ENCODE peak calls at places on chromosomes 13 and 19, in four cellular contexts. One of them, this sample, is unnamed. For H3K9me3 and H3K4me1, the result is how much of the 10 kb centered on the place peaks cover.

GRCh38 chr19:6674868-6675305 is 4.9 kb upstream of the TNFSF14 start:
- DNase-seq in right lobe of liver: peak
- DNase-seq in CD4-positive, CD25-positive, alpha-beta regulatory T cell: peak
- DNase-seq in HAP-1: no peak
- DNase-seq in this sample: peak

GRCh38 chr19:17557461-17557860 is 2.0 kb downstream of the COLGALT1 start:
- DNase-seq in right lobe of liver: no peak
- DNase-seq in CD4-positive, CD25-positive, alpha-beta regulatory T cell: no peak
- DNase-seq in HAP-1: no peak
- DNase-seq in this sample: no peak

GRCh38 chr19:2353159-2353894 is 6.7 kb upstream of the TMPRSS9 start:
- DNase-seq in right lobe of liver: no peak
- DNase-seq in CD4-positive, CD25-positive, alpha-beta regulatory T cell: no peak
- DNase-seq in HAP-1: no peak
- DNase-seq in this sample: no peak

GRCh38 chr13:93473441-93474270 is 247.0 kb downstream of the GPC6 start:
- DNase-seq in right lobe of liver: no peak
- DNase-seq in CD4-positive, CD25-positive, alpha-beta regulatory T cell: no peak
- DNase-seq in HAP-1: no peak
- DNase-seq in this sample: no peak

GRCh38 chr13:75870397-75870801 is 234.3 kb downstream of the LMO7 start:
- DNase-seq in right lobe of liver: no peak
- DNase-seq in CD4-positive, CD25-positive, alpha-beta regulatory T cell: peak
- DNase-seq in HAP-1: peak
- DNase-seq in this sample: no peak

GRCh38 chr19:50003810-50004419 is 21.3 kb downstream of the VRK3 start:
- DNase-seq in right lobe of liver: no peak
- DNase-seq in CD4-positive, CD25-positive, alpha-beta regulatory T cell: no peak
- DNase-seq in HAP-1: no peak
- DNase-seq in this sample: no peak

GRCh38 chr19:37317403-37318209 is 53.3 kb upstream of the ZNF527 start:
- DNase-seq in right lobe of liver: peak
- DNase-seq in CD4-positive, CD25-positive, alpha-beta regulatory T cell: peak
- DNase-seq in HAP-1: peak
- DNase-seq in this sample: peak

GRCh38 chr19:8360196-8360595 is 3.8 kb upstream of the ANGPTL4 start:
- DNase-seq in right lobe of liver: no peak
- DNase-seq in CD4-positive, CD25-positive, alpha-beta regulatory T cell: no peak
- DNase-seq in HAP-1: no peak
- DNase-seq in this sample: no peak

GRCh38 chr13:66809496-66809895 is 420.6 kb downstream of the PCDH9 start:
- DNase-seq in right lobe of liver: no peak
- DNase-seq in CD4-positive, CD25-positive, alpha-beta regulatory T cell: no peak
- DNase-seq in HAP-1: peak
- DNase-seq in this sample: no peak

GRCh38 chr13:66154354-66154753 is 1075.8 kb downstream of the PCDH9 start:
- DNase-seq in right lobe of liver: no peak
- DNase-seq in CD4-positive, CD25-positive, alpha-beta regulatory T cell: no peak
- DNase-seq in HAP-1: no peak
- DNase-seq in this sample: no peak

GRCh38 chr13:30415430-30416030 is 6.8 kb upstream of the UBE2L5 start:
- DNase-seq in right lobe of liver: no peak
- DNase-seq in CD4-positive, CD25-positive, alpha-beta regulatory T cell: peak
- DNase-seq in HAP-1: no peak
- DNase-seq in this sample: no peak

GRCh38 chr13:38535271-38535670 is 151.6 kb upstream of the FREM2 start:
- DNase-seq in right lobe of liver: no peak
- DNase-seq in CD4-positive, CD25-positive, alpha-beta regulatory T cell: no peak
- DNase-seq in HAP-1: no peak
- DNase-seq in this sample: no peak

GRCh38 chr13:97892717-97893116 is 60.8 kb upstream of the IPO5 start:
- DNase-seq in right lobe of liver: no peak
- DNase-seq in CD4-positive, CD25-positive, alpha-beta regulatory T cell: no peak
- DNase-seq in HAP-1: no peak
- DNase-seq in this sample: no peak

GRCh38 chr19:14118165-14119051 is 846 bp upstream of the PRKACA start:
- DNase-seq in right lobe of liver: peak
- DNase-seq in CD4-positive, CD25-positive, alpha-beta regulatory T cell: peak
- DNase-seq in HAP-1: no peak
- DNase-seq in this sample: peak

GRCh38 chr19:49844138-49844740 is 6.7 kb upstream of the PTOV1 start:
- DNase-seq in right lobe of liver: no peak
- DNase-seq in CD4-positive, CD25-positive, alpha-beta regulatory T cell: no peak
- DNase-seq in HAP-1: no peak
- DNase-seq in this sample: no peak

GRCh38 chr19:56348289-56348877 is 33.7 kb upstream of the ZSCAN5A start:
- DNase-seq in right lobe of liver: no peak
- DNase-seq in CD4-positive, CD25-positive, alpha-beta regulatory T cell: no peak
- DNase-seq in HAP-1: no peak
- DNase-seq in this sample: no peak

GRCh38 chr19:41914906-41915247 is 13.4 kb downstream of the ERFL start:
- DNase-seq in right lobe of liver: no peak
- DNase-seq in CD4-positive, CD25-positive, alpha-beta regulatory T cell: no peak
- DNase-seq in HAP-1: no peak
- DNase-seq in this sample: no peak

GRCh38 chr13:102680133-102680717 is 14.6 kb downstream of the METTL21C start:
- DNase-seq in right lobe of liver: no peak
- DNase-seq in CD4-positive, CD25-positive, alpha-beta regulatory T cell: no peak
- DNase-seq in HAP-1: no peak
- DNase-seq in this sample: no peak

GRCh38 chr19:17124025-17124424 is 48.4 kb downstream of the MYO9B start:
- DNase-seq in right lobe of liver: no peak
- DNase-seq in CD4-positive, CD25-positive, alpha-beta regulatory T cell: no peak
- DNase-seq in HAP-1: no peak
- DNase-seq in this sample: no peak

GRCh38 chr13:25171517-25172302 is at the start of gene AMER2:
- DNase-seq in right lobe of liver: no peak
- DNase-seq in CD4-positive, CD25-positive, alpha-beta regulatory T cell: no peak
- DNase-seq in HAP-1: peak
- DNase-seq in this sample: no peak

GRCh38 chr19:18046066-18046718 is 38.2 kb downstream of the ARRDC2 start:
- DNase-seq in right lobe of liver: no peak
- DNase-seq in CD4-positive, CD25-positive, alpha-beta regulatory T cell: no peak
- DNase-seq in HAP-1: no peak
- DNase-seq in this sample: no peak

GRCh38 chr13:68369739-68370138 is 1139.6 kb upstream of the PCDH9 start:
- DNase-seq in right lobe of liver: no peak
- DNase-seq in CD4-positive, CD25-positive, alpha-beta regulatory T cell: no peak
- DNase-seq in HAP-1: no peak
- DNase-seq in this sample: no peak

GRCh38 chr19:50710094-50710493 is 9.5 kb downstream of the SHANK1 start:
- DNase-seq in right lobe of liver: no peak
- DNase-seq in CD4-positive, CD25-positive, alpha-beta regulatory T cell: no peak
- DNase-seq in HAP-1: no peak
- DNase-seq in this sample: no peak

GRCh38 chr13:45847554-45848224 is 3.9 kb downstream of the SIAH3 start:
- DNase-seq in right lobe of liver: no peak
- DNase-seq in CD4-positive, CD25-positive, alpha-beta regulatory T cell: peak
- DNase-seq in HAP-1: no peak
- DNase-seq in this sample: no peak

GRCh38 chr19:30783212-30783611 is 411.0 kb downstream of the ZNF536 start:
- DNase-seq in right lobe of liver: no peak
- DNase-seq in CD4-positive, CD25-positive, alpha-beta regulatory T cell: no peak
- DNase-seq in HAP-1: no peak
- DNase-seq in this sample: no peak

GRCh38 chr19:30788105-30788765 is 416.1 kb downstream of the ZNF536 start:
- DNase-seq in right lobe of liver: no peak
- DNase-seq in CD4-positive, CD25-positive, alpha-beta regulatory T cell: no peak
- DNase-seq in HAP-1: no peak
- DNase-seq in this sample: no peak

GRCh38 chr19:30783936-30784335 is 411.8 kb downstream of the ZNF536 start:
- DNase-seq in right lobe of liver: no peak
- DNase-seq in CD4-positive, CD25-positive, alpha-beta regulatory T cell: no peak
- DNase-seq in HAP-1: no peak
- DNase-seq in this sample: no peak

GRCh38 chr19:30785728-30786127 is 413.5 kb downstream of the ZNF536 start:
- DNase-seq in right lobe of liver: no peak
- DNase-seq in CD4-positive, CD25-positive, alpha-beta regulatory T cell: no peak
- DNase-seq in HAP-1: no peak
- DNase-seq in this sample: no peak

GRCh38 chr19:30784850-30785459 is 412.8 kb downstream of the ZNF536 start:
- DNase-seq in right lobe of liver: peak
- DNase-seq in CD4-positive, CD25-positive, alpha-beta regulatory T cell: peak
- DNase-seq in HAP-1: no peak
- DNase-seq in this sample: peak
- H3K9me3 ChIP-seq in right lobe of liver: under half
- H3K9me3 ChIP-seq in CD4-positive, CD25-positive, alpha-beta regulatory T cell: under half
- H3K9me3 ChIP-seq in HAP-1: under half
- H3K9me3 ChIP-seq in this sample: under half

GRCh38 chr13:32733685-32734084 is 147.4 kb downstream of the PDS5B start:
- DNase-seq in right lobe of liver: no peak
- DNase-seq in CD4-positive, CD25-positive, alpha-beta regulatory T cell: no peak
- DNase-seq in HAP-1: no peak
- DNase-seq in this sample: no peak
- H3K4me1 ChIP-seq in right lobe of liver: under half
- H3K4me1 ChIP-seq in CD4-positive, CD25-positive, alpha-beta regulatory T cell: under half
- H3K4me1 ChIP-seq in HAP-1: under half
- H3K4me1 ChIP-seq in this sample: under half

GRCh38 chr19:15526408-15526807 is 18.1 kb downstream of the CYP4F22 start:
- DNase-seq in right lobe of liver: no peak
- DNase-seq in CD4-positive, CD25-positive, alpha-beta regulatory T cell: no peak
- DNase-seq in HAP-1: no peak
- DNase-seq in this sample: no peak

GRCh38 chr19:15532779-15533521 is 24.6 kb downstream of the CYP4F22 start:
- DNase-seq in right lobe of liver: no peak
- DNase-seq in CD4-positive, CD25-positive, alpha-beta regulatory T cell: no peak
- DNase-seq in HAP-1: no peak
- DNase-seq in this sample: no peak

GRCh38 chr19:15525291-15525690 is 17.0 kb downstream of the CYP4F22 start:
- DNase-seq in right lobe of liver: no peak
- DNase-seq in CD4-positive, CD25-positive, alpha-beta regulatory T cell: no peak
- DNase-seq in HAP-1: no peak
- DNase-seq in this sample: no peak

GRCh38 chr19:15527705-15528104 is 19.4 kb downstream of the CYP4F22 start:
- DNase-seq in right lobe of liver: no peak
- DNase-seq in CD4-positive, CD25-positive, alpha-beta regulatory T cell: no peak
- DNase-seq in HAP-1: no peak
- DNase-seq in this sample: no peak

DNA sequence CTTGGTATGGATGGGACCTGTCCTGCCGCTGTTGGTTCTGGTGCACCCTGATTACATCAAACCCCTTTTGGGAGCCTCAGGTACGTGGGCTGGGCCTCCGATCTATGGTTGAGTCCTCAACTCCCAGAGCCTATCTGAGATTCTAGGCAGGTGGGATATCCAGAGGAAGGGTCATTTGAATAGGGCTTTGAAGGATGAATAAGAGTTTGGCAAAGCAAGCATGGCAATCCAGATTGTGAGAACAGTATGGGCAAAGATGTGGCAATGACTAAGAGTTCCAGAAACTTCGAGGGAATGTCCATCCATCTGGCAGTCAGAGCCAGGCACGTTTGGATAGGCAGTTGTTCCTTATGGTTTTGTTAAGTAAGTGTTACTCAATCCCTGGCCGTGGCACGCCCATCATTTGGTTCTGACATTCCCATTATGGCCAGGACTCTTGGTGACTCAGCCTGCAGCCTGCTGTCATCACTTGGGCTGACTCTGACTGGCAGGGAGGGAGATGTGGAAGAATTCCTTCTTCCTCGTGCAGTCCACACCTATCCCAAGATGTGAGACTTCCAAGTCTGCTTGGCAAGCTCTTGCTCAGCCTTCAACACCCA is 21.5 kb downstream of the CYP4F22 start:
- DNase-seq in right lobe of liver: no peak
- DNase-seq in CD4-positive, CD25-positive, alpha-beta regulatory T cell: no peak
- DNase-seq in HAP-1: no peak
- DNase-seq in this sample: no peak
- H3K9me3 ChIP-seq in right lobe of liver: under half
- H3K9me3 ChIP-seq in CD4-positive, CD25-positive, alpha-beta regulatory T cell: under half
- H3K9me3 ChIP-seq in HAP-1: under half
- H3K9me3 ChIP-seq in this sample: under half

DNA sequence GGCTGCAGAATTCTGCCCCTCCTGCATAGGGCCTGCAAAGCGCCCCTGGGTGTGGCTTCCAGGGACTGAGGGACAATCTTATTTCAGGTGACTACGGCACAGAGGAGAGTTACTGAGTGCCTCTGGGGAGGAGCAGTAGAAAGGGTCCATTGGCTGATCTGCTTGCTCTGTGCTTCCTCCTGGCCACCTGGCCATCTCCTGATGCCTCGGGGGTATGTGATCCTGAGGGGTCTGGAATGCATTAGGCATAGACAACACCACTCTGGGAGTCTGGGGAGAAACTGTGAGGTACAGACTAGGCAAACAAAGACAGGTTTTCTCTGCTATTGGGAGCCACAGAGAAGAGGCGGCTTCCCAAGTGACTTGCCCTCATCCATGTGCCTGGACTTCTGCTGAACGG is 2.8 kb downstream of the KCTD15 start:
- DNase-seq in right lobe of liver: no peak
- DNase-seq in CD4-positive, CD25-positive, alpha-beta regulatory T cell: no peak
- DNase-seq in HAP-1: no peak
- DNase-seq in this sample: no peak
- H3K4me1 ChIP-seq in right lobe of liver: under half
- H3K4me1 ChIP-seq in CD4-positive, CD25-positive, alpha-beta regulatory T cell: under half
- H3K4me1 ChIP-seq in HAP-1: under half
- H3K4me1 ChIP-seq in this sample: under half

This sample was measured in upper lobe of right lung.